ENCODE peak calls at places on chromosomes 6 and 20, in seven cellular contexts. One of them, this sample, is unnamed.

GRCh38 chr6:30683137-30683979 is 3.1 kb downstream of the PPP1R18 start:
- DNase-seq in body of pancreas: no peak
- DNase-seq in sigmoid colon: peak; percentile 72
- DNase-seq in lung: no peak
- DNase-seq in neural progenitor cell: no peak
- DNase-seq in BE2C: no peak
- DNase-seq in PC-9: no peak
- DNase-seq in this sample: no peak

GRCh38 chr6:165628955-165629354 is 34.1 kb downstream of the PDE10A start:
- DNase-seq in body of pancreas: no peak
- DNase-seq in sigmoid colon: no peak
- DNase-seq in lung: no peak
- DNase-seq in neural progenitor cell: no peak
- DNase-seq in BE2C: no peak
- DNase-seq in PC-9: no peak
- DNase-seq in this sample: no peak

GRCh38 chr6:157471077-157471686 is 90.2 kb downstream of the ZDHHC14 start:
- DNase-seq in body of pancreas: no peak
- DNase-seq in sigmoid colon: no peak
- DNase-seq in lung: no peak
- DNase-seq in neural progenitor cell: no peak
- DNase-seq in BE2C: no peak
- DNase-seq in PC-9: no peak
- DNase-seq in this sample: no peak

GRCh38 chr20:36311141-36311853 is 5.2 kb downstream of the DLGAP4 start:
- DNase-seq in body of pancreas: no peak
- DNase-seq in sigmoid colon: peak; percentile 50
- DNase-seq in lung: no peak
- DNase-seq in neural progenitor cell: no peak
- DNase-seq in BE2C: no peak
- DNase-seq in PC-9: no peak
- DNase-seq in this sample: no peak

GRCh38 chr20:56608376-56608775 is 20.7 kb upstream of the TFAP2C start:
- DNase-seq in body of pancreas: no peak
- DNase-seq in sigmoid colon: no peak
- DNase-seq in lung: no peak
- DNase-seq in neural progenitor cell: no peak
- DNase-seq in BE2C: no peak
- DNase-seq in PC-9: no peak
- DNase-seq in this sample: no peak

GRCh38 chr6:1604347-1604990 is 5.2 kb upstream of the FOXC1 start:
- DNase-seq in body of pancreas: peak; percentile 54
- DNase-seq in sigmoid colon: peak; percentile 66
- DNase-seq in lung: peak; percentile 57
- DNase-seq in neural progenitor cell: peak; percentile 94
- DNase-seq in BE2C: peak; percentile 89
- DNase-seq in PC-9: no peak
- DNase-seq in this sample: peak; percentile 61

GRCh38 chr6:1825926-1826325 is 216.2 kb downstream of the FOXC1 start:
- DNase-seq in body of pancreas: no peak
- DNase-seq in sigmoid colon: no peak
- DNase-seq in lung: no peak
- DNase-seq in neural progenitor cell: no peak
- DNase-seq in BE2C: no peak
- DNase-seq in PC-9: no peak
- DNase-seq in this sample: no peak

GRCh38 chr6:128521302-128521632 is 868 bp upstream of the PTPRK start:
- DNase-seq in body of pancreas: no peak
- DNase-seq in sigmoid colon: no peak
- DNase-seq in lung: no peak
- DNase-seq in neural progenitor cell: no peak
- DNase-seq in BE2C: no peak
- DNase-seq in PC-9: no peak
- DNase-seq in this sample: no peak

GRCh38 chr6:137962725-137963124 is 95.7 kb downstream of the TNFAIP3 start:
- DNase-seq in body of pancreas: no peak
- DNase-seq in sigmoid colon: no peak
- DNase-seq in lung: no peak
- DNase-seq in neural progenitor cell: no peak
- DNase-seq in BE2C: no peak
- DNase-seq in PC-9: no peak
- DNase-seq in this sample: no peak

GRCh38 chr6:16545382-16545781 is 215.9 kb downstream of the ATXN1 start:
- DNase-seq in body of pancreas: no peak
- DNase-seq in sigmoid colon: no peak
- DNase-seq in lung: no peak
- DNase-seq in neural progenitor cell: no peak
- DNase-seq in BE2C: no peak
- DNase-seq in PC-9: no peak
- DNase-seq in this sample: no peak

GRCh38 chr6:138404666-138405337 is 779 bp downstream of the HEBP2 start:
- DNase-seq in body of pancreas: peak; percentile 10
- DNase-seq in sigmoid colon: peak; percentile 74
- DNase-seq in lung: no peak
- DNase-seq in neural progenitor cell: no peak
- DNase-seq in BE2C: no peak
- DNase-seq in PC-9: no peak
- DNase-seq in this sample: peak; percentile 53

GRCh38 chr6:5214570-5215052 is 46.1 kb downstream of the LYRM4 start:
- DNase-seq in body of pancreas: no peak
- DNase-seq in sigmoid colon: no peak
- DNase-seq in lung: no peak
- DNase-seq in neural progenitor cell: peak; percentile 70
- DNase-seq in BE2C: peak; percentile 69
- DNase-seq in PC-9: no peak
- DNase-seq in this sample: peak; percentile 27

GRCh38 chr6:118705799-118706481 is 54.5 kb upstream of the CEP85L start:
- DNase-seq in body of pancreas: no peak
- DNase-seq in sigmoid colon: no peak
- DNase-seq in lung: no peak
- DNase-seq in neural progenitor cell: peak; percentile 44
- DNase-seq in BE2C: no peak
- DNase-seq in PC-9: peak; percentile 75
- DNase-seq in this sample: no peak

GRCh38 chr6:71043902-71044301 is 87.0 kb upstream of the B3GAT2 start:
- DNase-seq in body of pancreas: no peak
- DNase-seq in sigmoid colon: no peak
- DNase-seq in lung: no peak
- DNase-seq in neural progenitor cell: no peak
- DNase-seq in BE2C: no peak
- DNase-seq in PC-9: no peak
- DNase-seq in this sample: no peak

GRCh38 chr6:14207493-14207892 is 89.9 kb downstream of the CD83 start:
- DNase-seq in body of pancreas: no peak
- DNase-seq in sigmoid colon: no peak
- DNase-seq in lung: no peak
- DNase-seq in neural progenitor cell: no peak
- DNase-seq in BE2C: no peak
- DNase-seq in PC-9: no peak
- DNase-seq in this sample: peak; percentile 63

GRCh38 chr6:168718821-168719475 is 278.0 kb downstream of the SMOC2 start:
- DNase-seq in body of pancreas: no peak
- DNase-seq in sigmoid colon: no peak
- DNase-seq in lung: no peak
- DNase-seq in neural progenitor cell: no peak
- DNase-seq in BE2C: no peak
- DNase-seq in PC-9: no peak
- DNase-seq in this sample: no peak

GRCh38 chr6:17987576-17988421 is at the start of gene KIF13A:
- DNase-seq in body of pancreas: peak; percentile 72
- DNase-seq in sigmoid colon: peak; percentile 84
- DNase-seq in lung: peak; percentile 81
- DNase-seq in neural progenitor cell: peak; percentile 81
- DNase-seq in BE2C: peak; percentile 59
- DNase-seq in PC-9: peak; percentile 46
- DNase-seq in this sample: peak; percentile 77
- TF ChIP-seq CTCF in body of pancreas: no peak
- TF ChIP-seq CTCF in sigmoid colon: no peak
- TF ChIP-seq CTCF in lung: no peak
- TF ChIP-seq CTCF in neural progenitor cell: peak; percentile 27
- TF ChIP-seq CTCF in BE2C: no peak
- TF ChIP-seq CTCF in PC-9: no peak
- TF ChIP-seq CTCF in this sample: no peak

GRCh38 chr20:62286493-62287064 is 16.2 kb upstream of the ADRM1 start:
- DNase-seq in body of pancreas: no peak
- DNase-seq in sigmoid colon: no peak
- DNase-seq in lung: no peak
- DNase-seq in neural progenitor cell: no peak
- DNase-seq in BE2C: peak; percentile 83
- DNase-seq in PC-9: no peak
- DNase-seq in this sample: no peak
- H3K36me3 ChIP-seq in body of pancreas: peaks cover 46% of the 10 kb centered on the region
- H3K36me3 ChIP-seq in sigmoid colon: peaks cover 49% of the 10 kb centered on the region
- H3K36me3 ChIP-seq in lung: peaks cover 41% of the 10 kb centered on the region
- H3K36me3 ChIP-seq in neural progenitor cell: no peaks in the 10 kb centered on the region
- H3K36me3 ChIP-seq in BE2C: peaks cover 5% of the 10 kb centered on the region
- H3K36me3 ChIP-seq in PC-9: peaks cover 24% of the 10 kb centered on the region
- H3K36me3 ChIP-seq in this sample: peaks cover 5% of the 10 kb centered on the region

GRCh38 chr6:41073203-41073967 is 611 bp downstream of the NFYA start:
- DNase-seq in body of pancreas: peak; percentile 93
- DNase-seq in sigmoid colon: peak; percentile 92
- DNase-seq in lung: peak; percentile 87
- DNase-seq in neural progenitor cell: peak; percentile 92
- DNase-seq in BE2C: peak; percentile 92
- DNase-seq in PC-9: peak; percentile 72
- DNase-seq in this sample: peak; percentile 91
- TF ChIP-seq CTCF in body of pancreas: no peak
- TF ChIP-seq CTCF in sigmoid colon: no peak
- TF ChIP-seq CTCF in lung: no peak
- TF ChIP-seq CTCF in neural progenitor cell: peak; percentile 57
- TF ChIP-seq CTCF in BE2C: no peak
- TF ChIP-seq CTCF in PC-9: no peak
- TF ChIP-seq CTCF in this sample: peak; percentile 17

DNA sequence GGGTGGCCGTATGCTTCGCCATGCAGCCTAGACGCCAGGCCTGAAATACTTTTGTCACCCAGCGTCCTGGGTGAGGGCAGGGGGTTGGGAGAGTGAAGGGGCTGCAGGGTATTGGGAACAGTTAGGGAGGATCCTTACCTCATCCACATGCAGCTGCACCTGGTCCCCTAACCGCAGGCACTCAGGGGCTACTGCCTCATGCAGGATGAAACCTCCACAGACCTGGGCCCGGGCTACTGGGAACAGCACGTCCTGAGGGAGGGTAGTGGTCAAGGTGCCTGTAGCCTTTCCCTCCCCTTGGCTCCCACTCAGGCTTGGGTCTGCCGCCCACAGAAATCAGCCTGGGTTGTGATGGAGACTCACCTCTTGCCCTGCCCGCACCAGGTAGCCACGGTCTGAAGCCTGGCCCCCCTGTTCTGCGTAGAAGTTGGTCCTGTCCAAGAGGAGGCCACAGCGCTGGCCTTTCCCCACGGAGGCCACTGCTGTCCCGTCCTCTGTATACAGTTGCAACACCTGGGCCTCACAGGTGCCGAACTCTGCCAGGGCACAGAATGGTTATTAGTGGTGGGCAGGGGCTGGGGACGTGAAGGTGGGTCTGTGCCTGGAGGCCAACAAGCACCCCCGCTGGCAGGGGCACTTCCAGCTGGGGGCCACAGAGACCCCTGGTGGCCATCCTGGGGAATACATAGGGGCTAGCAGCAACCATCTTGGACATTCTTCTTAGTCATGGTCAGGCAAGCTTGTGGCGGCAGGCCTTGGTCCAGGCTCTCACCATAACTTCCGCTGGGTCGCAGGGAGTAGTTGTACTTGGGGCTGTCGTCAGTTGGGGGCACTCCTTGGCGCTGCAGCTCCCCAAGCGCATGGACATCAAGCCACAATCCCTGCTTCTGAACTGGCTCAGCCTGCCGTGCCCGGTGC is 8.6 kb downstream of the AARS2 start:
- DNase-seq in body of pancreas: peak; percentile 17
- DNase-seq in sigmoid colon: no peak
- DNase-seq in lung: no peak
- DNase-seq in neural progenitor cell: peak; percentile 71
- DNase-seq in BE2C: peak; percentile 64
- DNase-seq in PC-9: no peak
- DNase-seq in this sample: no peak
- H3K36me3 ChIP-seq in body of pancreas: peaks cover 22% of the 10 kb centered on the region
- H3K36me3 ChIP-seq in sigmoid colon: peaks cover 38% of the 10 kb centered on the region
- H3K36me3 ChIP-seq in lung: peaks cover 81% of the 10 kb centered on the region
- H3K36me3 ChIP-seq in neural progenitor cell: no peaks in the 10 kb centered on the region
- H3K36me3 ChIP-seq in BE2C: peaks cover 86% of the 10 kb centered on the region
- H3K36me3 ChIP-seq in PC-9: peaks cover 6% of the 10 kb centered on the region
- H3K36me3 ChIP-seq in this sample: no peaks in the 10 kb centered on the region

DNA sequence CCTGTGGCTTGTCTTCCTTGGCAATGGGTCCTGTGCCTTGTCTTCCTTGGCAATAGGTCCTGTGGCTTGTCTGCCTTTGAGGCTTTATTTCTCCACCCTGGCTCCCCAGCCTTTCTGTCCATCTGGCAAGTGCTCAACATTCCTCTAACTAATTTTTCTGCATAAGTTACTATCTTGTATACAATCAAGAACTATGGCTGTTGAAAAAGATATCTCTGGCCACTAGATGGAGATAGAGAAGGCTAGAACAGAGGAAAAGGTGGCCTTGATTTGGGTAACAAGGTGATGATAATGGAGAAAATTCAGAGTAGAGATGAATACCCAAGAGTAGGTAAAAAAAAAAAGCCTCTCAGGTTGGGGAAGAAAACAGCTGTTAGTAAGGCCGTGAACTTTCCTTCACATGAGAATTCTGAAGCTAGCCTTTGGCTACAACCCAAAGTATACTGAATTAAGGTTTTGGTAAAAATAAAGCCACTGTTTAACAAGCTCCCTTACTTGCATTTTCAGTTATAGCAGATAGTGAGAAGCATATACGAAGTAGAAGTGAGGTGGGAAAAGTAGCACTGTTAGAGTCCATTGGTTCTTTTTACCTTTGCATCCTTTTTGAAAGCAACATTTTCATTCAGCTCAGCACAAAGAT is 505.0 kb downstream of the DOK5 start:
- DNase-seq in body of pancreas: no peak
- DNase-seq in sigmoid colon: no peak
- DNase-seq in lung: no peak
- DNase-seq in neural progenitor cell: peak; percentile 50
- DNase-seq in BE2C: no peak
- DNase-seq in PC-9: no peak
- DNase-seq in this sample: no peak
- TF ChIP-seq CTCF in body of pancreas: peak; percentile 32
- TF ChIP-seq CTCF in sigmoid colon: no peak
- TF ChIP-seq CTCF in lung: no peak
- TF ChIP-seq CTCF in neural progenitor cell: peak; percentile 78
- TF ChIP-seq CTCF in BE2C: peak; percentile 65
- TF ChIP-seq CTCF in PC-9: peak; percentile 64
- TF ChIP-seq CTCF in this sample: peak; percentile 34

GRCh38 chr20:3258429-3258828 is 19.4 kb upstream of the SLC4A11 start:
- DNase-seq in body of pancreas: no peak
- DNase-seq in sigmoid colon: no peak
- DNase-seq in lung: no peak
- DNase-seq in neural progenitor cell: no peak
- DNase-seq in BE2C: no peak
- DNase-seq in PC-9: no peak
- DNase-seq in this sample: no peak
- H3K36me3 ChIP-seq in body of pancreas: peaks cover 12% of the 10 kb centered on the region
- H3K36me3 ChIP-seq in sigmoid colon: peaks cover 58% of the 10 kb centered on the region
- H3K36me3 ChIP-seq in lung: peaks cover 42% of the 10 kb centered on the region
- H3K36me3 ChIP-seq in neural progenitor cell: no peaks in the 10 kb centered on the region
- H3K36me3 ChIP-seq in BE2C: no peaks in the 10 kb centered on the region
- H3K36me3 ChIP-seq in PC-9: no peaks in the 10 kb centered on the region
- H3K36me3 ChIP-seq in this sample: no peaks in the 10 kb centered on the region

This sample was measured in colonic mucosa.